ENCODE peak calls at places on chromosome 1, in ten cellular contexts. V is kidney tubule cell; G is smooth muscle cell of the brain vasculature; T is EL; J is MM.1S; P is midbrain; S is NCI-H1105; E is substantia nigra; K is T47D; M is stimulated activated CD4-positive, alpha-beta T cell treated with anti-CD3 and anti-CD28 coated beads, Interleukin-1b, Interleukin-23, amount 100 ng/mL, for 4 hours. W is an unnamed sample.
A peak's percentile ranks its signal among the peaks of the same experiment; 100 is the strongest.

GRCh38 chr1:94326329-94326728 is 88.9 kb upstream of the ARHGAP29 start:
- DNase-seq in V (peak; percentile 44), G (no peak), T (peak; percentile 37), J (no peak), P (no peak), S (no peak), E (no peak), K (no peak), M (no peak), W (no peak)

GRCh38 chr1:150022357-150022756 is 11.8 kb upstream of the OTUD7B start:
- DNase-seq in V (peak; percentile 55), G (no peak), T (no peak), J (no peak), P (no peak), S (no peak), E (no peak), K (no peak), M (no peak), W (peak; percentile 7)

GRCh38 chr1:167819849-167820683 is 93.9 kb downstream of the ADCY10 start:
- DNase-seq in V (peak; percentile 98), G (no peak), T (peak; percentile 97), J (peak; percentile 37), P (peak; percentile 53), S (no peak), E (peak; percentile 3), K (peak; percentile 93), M (no peak), W (no peak)

GRCh38 chr1:194296201-194296600 is 1109.8 kb upstream of the B3GALT2 start:
- DNase-seq in V (no peak), G (no peak), T (peak; percentile 53), J (no peak), P (no peak), S (no peak), E (no peak), K (no peak), M (no peak), W (no peak)

GRCh38 chr1:166170075-166170474 is 3.3 kb upstream of the FAM78B start:
- DNase-seq in V (peak; percentile 35), G (no peak), T (no peak), J (no peak), P (no peak), S (no peak), E (no peak), K (no peak), M (no peak), W (no peak)

GRCh38 chr1:1310476-1311053 is 2.2 kb downstream of the PUSL1 start:
- DNase-seq in V (no peak), G (no peak), T (no peak), J (no peak), P (no peak), S (no peak), E (no peak), K (no peak), M (no peak), W (no peak)

GRCh38 chr1:27346991-27347627 is 5.3 kb downstream of the SYTL1 start:
- DNase-seq in V (peak; percentile 23), G (no peak), T (peak; percentile 37), J (no peak), P (no peak), S (no peak), E (no peak), K (no peak), M (no peak), W (no peak)

GRCh38 chr1:11285883-11286734 is 13.1 kb downstream of the UBIAD1 start:
- DNase-seq in V (no peak), G (no peak), T (peak; percentile 10), J (no peak), P (peak; percentile 54), S (no peak), E (no peak), K (peak; percentile 28), M (no peak), W (peak; percentile 56)

GRCh38 chr1:9680828-9681227 is 29.3 kb downstream of the PIK3CD start:
- DNase-seq in V (no peak), G (no peak), T (no peak), J (no peak), P (no peak), S (no peak), E (no peak), K (no peak), M (no peak), W (no peak)

GRCh38 chr1:187465441-187465840 is 636.7 kb downstream of the PLA2G4A start:
- DNase-seq in V (no peak), G (no peak), T (no peak), J (no peak), P (no peak), S (no peak), E (no peak), K (no peak), M (no peak), W (no peak)

GRCh38 chr1:59012378-59012777 is 228.5 kb upstream of the JUN start:
- DNase-seq in V (no peak), G (no peak), T (no peak), J (no peak), P (no peak), S (no peak), E (no peak), K (no peak), M (no peak), W (no peak)

GRCh38 chr1:186188004-186188539 is 187.0 kb downstream of the TPR start:
- DNase-seq in V (peak; percentile 94), G (peak; percentile 49), T (peak; percentile 91), J (no peak), P (no peak), S (no peak), E (no peak), K (no peak), M (no peak), W (no peak)

GRCh38 chr1:22658385-22659163 is 5.5 kb downstream of the C1QB start:
- DNase-seq in V (peak; percentile 17), G (no peak), T (no peak), J (no peak), P (no peak), S (no peak), E (no peak), K (no peak), M (no peak), W (no peak)

GRCh38 chr1:19737413-19737812 is 62.3 kb downstream of the TMCO4 start:
- DNase-seq in V (peak; percentile 82), G (no peak), T (peak; percentile 54), J (no peak), P (no peak), S (no peak), E (no peak), K (no peak), M (no peak), W (no peak)

GRCh38 chr1:152436593-152437338 is 22.7 kb upstream of the CRNN start:
- DNase-seq in V (peak; percentile 68), G (no peak), T (peak; percentile 68), J (no peak), P (no peak), S (no peak), E (no peak), K (no peak), M (no peak), W (no peak)

GRCh38 chr1:31764307-31765040 is at the start of gene ADGRB2:
- DNase-seq in V (no peak), G (no peak), T (no peak), J (peak; percentile 41), P (peak; percentile 21), S (peak; percentile 28), E (no peak), K (no peak), M (no peak), W (peak; percentile 81)

GRCh38 chr1:170927955-170928850 is 7.1 kb upstream of the MROH9 start:
- DNase-seq in V (no peak), G (no peak), T (no peak), J (no peak), P (no peak), S (no peak), E (no peak), K (peak; percentile 9), M (no peak), W (no peak)

GRCh38 chr1:74465193-74465681 is 47.2 kb downstream of the LRRC53 start:
- DNase-seq in V (no peak), G (no peak), T (no peak), J (no peak), P (no peak), S (no peak), E (no peak), K (no peak), M (no peak), W (no peak)

GRCh38 chr1:48673725-48674124 is 103.0 kb downstream of the BEND5 start:
- DNase-seq in V (no peak), G (no peak), T (no peak), J (no peak), P (no peak), S (no peak), E (no peak), K (no peak), M (no peak), W (peak; percentile 57)

GRCh38 chr1:6342031-6342430 is 51.5 kb downstream of the ACOT7 start:
- DNase-seq in V (no peak), G (no peak), T (no peak), J (no peak), P (no peak), S (no peak), E (no peak), K (no peak), M (no peak), W (peak; percentile 77)

GRCh38 chr1:12549460-12550349 is 68.3 kb downstream of the DHRS3 start:
- DNase-seq in V (peak; percentile 98), G (peak; percentile 78), T (peak; percentile 87), J (no peak), P (no peak), S (no peak), E (no peak), K (no peak), M (no peak), W (no peak)